ENCODE peak calls at places on chromosomes 2 and 18, in seven cellular contexts. P, H, Q, X, V, M and T are unnamed samples. For H3K27me3 and H3K36me3, the result is how much of the 10 kb centered on the place peaks cover.

GRCh38 chr2:44948565-44949328 is 7.2 kb downstream of the SIX3 start:
- DNase-seq in P (no peak), H (no peak), X (no peak), V (no peak), Q (no peak), M (no peak), T (peak)

GRCh38 chr2:85796046-85796548 is 42.3 kb downstream of the ATOH8 start:
- DNase-seq in X (no peak), V (no peak), P (no peak), Q (no peak), H (no peak), M (no peak), T (peak)

GRCh38 chr18:77762632-77763031 is 513.0 kb downstream of the GALR1 start:
- DNase-seq in H (peak), P (no peak), X (no peak), M (no peak), V (no peak), Q (no peak), T (no peak)

GRCh38 chr2:209773377-209773776 is 1.7 kb downstream of the UNC80 start:
- DNase-seq in X (no peak), H (no peak), Q (no peak), M (no peak), V (no peak), P (no peak), T (peak)

GRCh38 chr2:18704224-18704623 is 114.9 kb upstream of the NT5C1B start:
- DNase-seq in H (no peak), P (no peak), V (no peak), Q (no peak), X (no peak), M (no peak), T (no peak)

GRCh38 chr2:186328848-186329247 is 157.2 kb upstream of the ZC3H15 start:
- DNase-seq in H (no peak), V (no peak), X (no peak), M (peak), P (no peak), Q (no peak), T (no peak)

GRCh38 chr18:45836242-45837215 is 11.1 kb downstream of the SIGLEC15 start:
- DNase-seq in V (peak), P (no peak), M (no peak), X (no peak), Q (no peak), H (no peak), T (no peak)

GRCh38 chr2:237886702-237887481 is 27.5 kb downstream of the RAMP1 start:
- DNase-seq in X (no peak), P (peak), M (no peak), H (peak), V (peak), Q (no peak), T (no peak)

GRCh38 chr2:3886036-3886435 is 182.7 kb downstream of the DCDC2C start:
- DNase-seq in Q (no peak), P (no peak), H (no peak), M (no peak), X (no peak), V (no peak), T (no peak)

GRCh38 chr2:86570069-86570468 is 6.8 kb upstream of the CHMP3 start:
- DNase-seq in M (no peak), H (no peak), V (no peak), P (no peak), Q (peak), X (no peak), T (no peak)

GRCh38 chr18:24181806-24182205 is 42.9 kb downstream of the CABYR start:
- DNase-seq in H (no peak), Q (peak), M (peak), X (no peak), P (no peak), V (no peak), T (no peak)

GRCh38 chr18:79442508-79443221 is 46.9 kb downstream of the NFATC1 start:
- DNase-seq in H (no peak), Q (no peak), V (no peak), M (no peak), X (no peak), P (no peak), T (no peak)

GRCh38 chr2:26595146-26595545 is 46.0 kb downstream of the CIB4 start:
- DNase-seq in M (no peak), X (no peak), Q (no peak), H (no peak), P (no peak), V (no peak), T (no peak)

GRCh38 chr2:164054651-164055050 is 318.8 kb upstream of the FIGN start:
- DNase-seq in H (no peak), Q (no peak), M (no peak), P (no peak), V (no peak), X (no peak), T (no peak)

GRCh38 chr18:49340446-49340845 is 120.0 kb downstream of the DYM start:
- DNase-seq in Q (peak), H (no peak), V (peak), X (peak), P (no peak), M (no peak), T (no peak)

GRCh38 chr2:28405537-28405936 is 12.9 kb downstream of the FOSL2 start:
- DNase-seq in M (no peak), H (no peak), P (no peak), X (no peak), Q (no peak), V (no peak), T (no peak)

GRCh38 chr2:228519561-228519960 is 338.1 kb upstream of the SPHKAP start:
- DNase-seq in H (no peak), M (no peak), P (no peak), X (no peak), V (no peak), Q (no peak), T (no peak)

GRCh38 chr2:182867411-182868048 is 1.1 kb upstream of the FRZB start:
- DNase-seq in Q (no peak), V (no peak), P (no peak), X (no peak), H (no peak), M (no peak), T (peak)

GRCh38 chr18:31929273-31929672 is 13.7 kb downstream of the TRAPPC8 start:
- DNase-seq in H (no peak), P (no peak), X (no peak), M (no peak), V (no peak), Q (no peak), T (no peak)

GRCh38 chr2:239957681-239958181 is 67.4 kb downstream of the NDUFA10 start:
- DNase-seq in M (no peak), H (peak), V (no peak), P (peak), X (no peak), Q (no peak), T (no peak)

GRCh38 chr18:75625966-75626365 is 198.5 kb upstream of the SMIM21 start:
- DNase-seq in X (no peak), H (no peak), V (peak), Q (peak), P (no peak), M (no peak), T (no peak)

GRCh38 chr2:197908940-197909339 is 104.5 kb downstream of the PLCL1 start:
- DNase-seq in M (no peak), X (no peak), P (no peak), Q (no peak), H (no peak), V (peak), T (no peak)

GRCh38 chr18:51211552-51211951 is 14.1 kb upstream of the MEX3C start:
- DNase-seq in M (no peak), H (no peak), P (no peak), Q (peak), X (peak), V (peak), T (no peak)

GRCh38 chr2:96950391-96951124 is 35.8 kb downstream of the FAM178B start:
- DNase-seq in M (no peak), Q (no peak), X (no peak), P (no peak), H (no peak), V (no peak), T (no peak)

GRCh38 chr18:41396211-41396610 is 558.8 kb upstream of the PIK3C3 start:
- DNase-seq in Q (no peak), P (no peak), H (no peak), V (no peak), X (no peak), M (no peak), T (no peak)

GRCh38 chr18:41396861-41397260 is 558.2 kb upstream of the PIK3C3 start:
- DNase-seq in Q (peak), M (no peak), H (no peak), X (no peak), V (peak), P (no peak), T (no peak)

GRCh38 chr18:41389936-41390667 is 564.9 kb upstream of the PIK3C3 start:
- DNase-seq in M (no peak), H (no peak), Q (no peak), P (no peak), X (no peak), V (no peak), T (no peak)

GRCh38 chr18:41395695-41396094 is 559.3 kb upstream of the PIK3C3 start:
- DNase-seq in M (no peak), V (peak), Q (peak), H (no peak), X (peak), P (no peak), T (no peak)

DNA sequence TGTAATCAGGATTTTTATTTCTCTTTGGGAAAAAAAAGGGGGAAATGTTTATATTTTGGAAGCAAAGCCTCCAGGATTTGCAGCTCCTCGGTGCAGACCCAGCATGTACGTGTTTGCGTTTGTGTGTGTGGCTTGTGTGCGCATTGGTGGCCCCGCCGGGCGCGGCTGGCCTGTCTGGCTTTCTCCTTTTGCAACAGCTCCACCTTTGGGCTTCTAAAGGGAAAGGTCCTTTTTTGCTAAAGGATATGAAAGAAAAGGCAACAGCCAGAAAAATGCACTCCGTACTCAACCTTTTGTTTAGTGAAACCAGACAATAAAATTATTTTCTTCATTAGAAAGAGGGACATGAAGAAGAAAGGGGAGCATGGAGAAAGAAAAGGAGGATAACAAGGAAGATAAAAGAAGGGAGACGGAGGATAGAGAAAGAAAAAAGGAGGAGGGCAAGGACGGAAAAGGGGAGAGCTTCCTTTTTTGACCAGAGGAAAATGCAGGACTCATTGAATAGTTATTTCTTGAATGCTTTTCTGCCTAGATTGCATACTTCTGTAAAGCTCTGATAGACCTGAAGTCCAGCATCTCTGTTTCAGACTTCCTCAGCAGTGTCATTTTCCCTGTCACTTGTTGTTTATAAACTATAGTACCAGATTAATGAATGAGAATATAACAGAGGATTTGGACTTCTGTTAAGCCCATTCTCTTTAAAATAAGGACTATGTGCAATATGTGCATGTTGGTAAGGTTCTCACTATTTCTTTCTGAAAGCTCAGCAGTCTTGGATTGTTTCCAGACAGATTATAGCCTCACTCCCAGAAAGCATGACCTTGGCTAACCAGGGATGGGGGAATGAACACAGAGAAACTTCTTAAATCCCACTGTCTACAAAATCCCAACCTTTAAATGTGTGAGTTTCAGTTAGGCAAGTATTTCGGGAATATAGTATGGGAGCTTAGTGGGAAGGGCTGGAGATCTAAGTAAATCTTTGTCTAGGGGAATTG is 563.1 kb upstream of the PIK3C3 start:
- DNase-seq in Q (peak), V (peak), X (peak), M (no peak), H (peak), P (no peak), T (peak)
- H3K4me3 ChIP-seq in Q (peak), V (peak), X (peak), M (no peak), H (no peak), P (peak), T (no peak)

GRCh38 chr2:72007402-72007801 is 140.3 kb downstream of the CYP26B1 start:
- DNase-seq in V (no peak), P (no peak), X (no peak), H (no peak), Q (no peak), M (no peak), T (no peak)
- H3K27me3 ChIP-seq in V (under half), P (half or more), X (under half), H (under half), Q (under half), M (under half), T (under half)

DNA sequence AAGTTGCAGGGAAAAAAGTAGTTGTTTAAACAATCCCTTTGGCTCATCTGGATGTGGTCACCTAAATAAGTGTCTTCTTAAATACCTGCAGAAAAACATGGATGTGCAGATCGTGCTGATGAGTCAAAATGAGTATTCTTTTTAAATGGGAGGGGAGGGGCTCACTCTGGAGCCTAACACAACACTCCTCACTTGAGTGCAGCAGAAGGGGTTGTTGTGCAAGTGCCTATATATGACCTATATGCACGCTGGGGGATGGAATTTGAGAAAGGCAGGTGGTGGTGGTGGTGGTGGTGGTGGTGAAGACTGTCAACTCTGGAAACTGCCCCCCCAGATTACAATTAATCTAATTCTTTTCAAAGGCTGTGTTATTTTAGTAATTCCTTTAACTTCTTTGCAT is 77.9 kb upstream of the FAM124B start:
- DNase-seq in V (no peak), P (no peak), Q (no peak), X (no peak), H (no peak), M (no peak), T (no peak)
- H3K36me3 ChIP-seq in V (under half), P (half or more), Q (under half), X (under half), H (under half), M (under half), T (under half)

DNA sequence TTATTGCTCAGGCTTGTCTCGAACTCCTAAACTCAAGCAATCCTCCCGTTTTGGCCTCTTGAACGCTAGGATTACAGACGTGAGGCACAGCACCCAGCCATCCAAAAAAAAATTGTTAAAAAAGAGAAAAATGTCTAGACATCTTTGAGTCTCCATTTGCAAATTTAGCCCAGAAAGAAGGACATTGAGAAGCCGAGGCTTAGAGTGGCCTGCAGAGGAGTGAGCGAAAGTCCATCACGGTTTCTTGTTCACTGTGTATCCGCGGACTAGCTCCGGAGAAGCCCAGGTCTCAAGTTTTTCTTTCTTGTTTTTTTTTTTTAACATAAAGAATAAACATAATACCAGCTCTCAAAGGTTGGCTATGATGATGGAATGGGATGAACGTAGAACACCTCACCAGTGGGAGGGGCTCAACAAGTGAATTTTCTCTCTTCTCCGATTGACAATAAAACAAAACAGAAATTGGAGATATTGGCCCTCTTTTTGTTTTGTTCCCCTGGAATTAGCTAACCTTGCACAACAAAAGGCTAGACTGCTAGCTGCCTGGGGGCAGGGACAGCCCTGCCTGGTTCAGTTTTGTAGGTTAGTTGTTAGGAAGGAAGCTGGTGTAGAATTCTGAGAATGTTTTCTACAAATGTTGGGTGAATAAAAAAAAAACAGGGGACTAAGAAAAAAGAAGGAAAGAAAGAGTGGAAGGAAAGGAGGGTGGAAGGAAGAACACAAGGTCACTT is 163.4 kb downstream of the MYCN start:
- DNase-seq in M (no peak), X (no peak), Q (no peak), V (no peak), P (no peak), H (no peak), T (peak)
- H3K4me3 ChIP-seq in M (no peak), X (no peak), Q (no peak), V (no peak), P (no peak), H (no peak), T (no peak)

DNA sequence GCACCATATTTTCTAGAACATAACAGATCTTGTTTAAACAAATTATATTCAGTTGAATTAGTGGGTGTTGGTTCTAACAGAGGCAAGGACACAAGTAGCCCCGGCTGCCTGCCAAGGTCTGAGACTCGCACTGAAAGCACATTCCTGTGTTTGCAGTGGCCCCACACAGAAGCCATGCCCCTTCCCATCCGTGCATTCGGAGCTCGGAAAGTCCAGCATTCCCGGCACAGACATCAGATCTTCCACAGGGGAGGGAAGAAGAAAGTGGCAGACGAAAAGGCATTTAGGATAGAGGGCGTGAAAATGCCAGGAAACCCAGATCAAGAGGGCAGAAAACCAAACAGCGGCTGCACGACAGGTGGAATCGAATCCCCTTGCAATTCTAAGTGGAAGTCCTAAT is 105.4 kb upstream of the ASB18 start:
- DNase-seq in X (no peak), P (peak), H (no peak), M (no peak), V (no peak), Q (no peak), T (no peak)
- H3K27me3 ChIP-seq in X (under half), P (under half), H (under half), M (under half), V (under half), Q (under half), T (under half)

DNA sequence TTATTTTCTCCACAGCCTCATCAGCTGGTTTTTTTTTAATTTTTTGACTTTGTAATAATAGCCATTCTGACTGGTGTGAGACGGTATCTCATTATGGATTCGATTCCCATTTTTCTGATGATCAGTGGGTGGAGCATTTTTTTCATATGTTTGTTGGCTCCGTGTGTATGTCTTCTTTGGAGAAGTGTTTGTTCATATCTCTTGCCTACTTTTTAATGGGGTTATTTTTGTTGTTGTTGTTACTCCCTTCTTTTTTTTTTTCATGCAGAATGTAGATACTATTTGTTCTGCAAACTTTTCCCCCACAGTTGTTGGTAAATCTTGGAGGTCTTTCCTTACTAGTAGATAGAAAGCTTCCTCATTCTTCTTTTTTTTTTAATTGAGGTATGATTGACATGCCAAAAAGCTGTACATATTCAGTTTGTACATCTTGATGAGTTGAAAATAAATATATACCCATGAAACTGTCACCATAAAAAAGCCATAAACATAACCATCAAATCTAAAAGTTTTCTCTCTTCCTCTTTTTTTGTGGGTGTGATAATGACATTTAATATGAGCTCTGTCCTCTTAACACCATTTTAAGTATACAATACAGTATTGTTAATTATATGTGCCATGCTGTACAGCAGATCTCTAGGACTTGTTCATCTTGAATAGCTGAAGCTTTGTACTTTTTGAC is 21.8 kb upstream of the NT5DC4 start:
- DNase-seq in H (no peak), M (no peak), V (no peak), P (no peak), Q (no peak), X (no peak), T (no peak)
- H3K36me3 ChIP-seq in H (under half), M (under half), V (under half), P (under half), Q (under half), X (under half), T (under half)

GRCh38 chr2:119790466-119790865 is 30.7 kb downstream of the PTPN4 start:
- DNase-seq in P (no peak), X (no peak), M (no peak), Q (no peak), H (no peak), V (no peak), T (no peak)

GRCh38 chr2:119795309-119796303 is 35.9 kb downstream of the PTPN4 start:
- DNase-seq in H (no peak), M (no peak), V (no peak), P (no peak), X (no peak), Q (no peak), T (peak)

GRCh38 chr2:119788751-119789150 is 29.0 kb downstream of the PTPN4 start:
- DNase-seq in X (no peak), Q (no peak), M (no peak), V (no peak), H (no peak), P (no peak), T (no peak)

GRCh38 chr2:119794237-119794636 is 34.5 kb downstream of the PTPN4 start:
- DNase-seq in X (no peak), P (no peak), M (no peak), H (no peak), V (no peak), Q (no peak), T (no peak)

DNA sequence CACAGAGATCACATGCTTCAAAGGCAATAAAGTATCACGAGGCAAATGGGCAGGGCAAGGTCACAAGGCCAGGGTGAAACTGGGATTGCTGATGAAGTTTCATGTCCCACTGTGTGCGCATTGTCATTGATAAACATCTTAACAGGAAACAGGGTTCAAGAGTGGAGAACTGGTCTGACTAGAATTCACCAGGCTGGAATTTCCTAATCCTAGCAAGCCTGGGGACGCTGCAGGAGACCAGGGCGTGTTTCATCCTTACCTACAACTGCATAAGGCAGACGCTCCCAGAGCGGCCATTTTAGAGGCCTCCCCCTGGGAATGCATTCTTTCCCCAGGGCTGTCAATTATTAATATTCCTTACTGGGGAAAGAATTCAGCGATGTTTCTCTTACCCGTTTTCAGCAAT is 33.2 kb downstream of the PTPN4 start:
- DNase-seq in H (no peak), Q (no peak), M (no peak), V (no peak), X (no peak), P (no peak), T (peak)
- H3K4me3 ChIP-seq in H (no peak), Q (no peak), M (no peak), V (no peak), X (no peak), P (no peak), T (no peak)